ENCODE peak calls at places on chromosomes 2 and 18, in four cellular contexts. W is stomach, Y is spleen, K is IMR-90. V is an unnamed sample. For H3K4me1, the result is how much of the 10 kb centered on the place peaks cover.

GRCh38 chr2:120180066-120180465 is 43.1 kb downstream of the TMEM185B start:
- DNase-seq in W (no peak), Y (no peak), K (no peak), V (no peak)

GRCh38 chr2:118668431-118669424 is 178.7 kb downstream of the EN1 start:
- DNase-seq in W (no peak), Y (no peak), K (peak), V (no peak)

GRCh38 chr18:8980496-8981402 is 121.8 kb upstream of the NDUFV2 start:
- DNase-seq in W (no peak), Y (no peak), K (no peak), V (no peak)

GRCh38 chr2:8382485-8382884 is 299.4 kb upstream of the ID2 start:
- DNase-seq in W (no peak), Y (no peak), K (no peak), V (no peak)

GRCh38 chr2:8546319-8547283 is 135.3 kb upstream of the ID2 start:
- DNase-seq in W (peak), Y (peak), K (no peak), V (no peak)

GRCh38 chr2:19538411-19538963 is 180.1 kb upstream of the OSR1 start:
- DNase-seq in W (peak), Y (no peak), K (peak), V (peak)

GRCh38 chr2:203650860-203651613 is 55.4 kb upstream of the CD28 start:
- DNase-seq in W (peak), Y (no peak), K (peak), V (peak)

GRCh38 chr2:112685167-112685884 is 35.5 kb upstream of the NT5DC4 start:
- DNase-seq in W (no peak), Y (no peak), K (no peak), V (no peak)

GRCh38 chr18:74139414-74139813 is 8.2 kb downstream of the FBXO15 start:
- DNase-seq in W (no peak), Y (no peak), K (peak), V (no peak)

GRCh38 chr18:72868666-72869661 is 1.2 kb upstream of the NETO1 start:
- DNase-seq in W (no peak), Y (peak), K (no peak), V (no peak)

GRCh38 chr2:240568678-240569522 is 616 bp downstream of the RNPEPL1 start:
- DNase-seq in W (peak), Y (peak), K (peak), V (peak)

GRCh38 chr2:125564471-125564870 is 1091.5 kb upstream of the GYPC start:
- DNase-seq in W (no peak), Y (no peak), K (no peak), V (no peak)

GRCh38 chr2:106161938-106162814 is 31.9 kb downstream of the UXS1 start:
- DNase-seq in W (peak), Y (no peak), K (no peak), V (no peak)

GRCh38 chr2:428591-428990 is 140.7 kb upstream of the ALKAL2 start:
- DNase-seq in W (no peak), Y (peak), K (no peak), V (no peak)

GRCh38 chr18:12031836-12032235 is 50.5 kb downstream of the IMPA2 start:
- DNase-seq in W (no peak), Y (no peak), K (peak), V (peak)

GRCh38 chr2:191864623-191865521 is 18.0 kb upstream of the CAVIN2 start:
- DNase-seq in W (no peak), Y (no peak), K (peak), V (no peak)

GRCh38 chr18:44733754-44734465 is 53.2 kb downstream of the SETBP1 start:
- DNase-seq in W (no peak), Y (no peak), K (peak), V (no peak)

GRCh38 chr18:44731160-44731865 is 50.6 kb downstream of the SETBP1 start:
- DNase-seq in W (no peak), Y (no peak), K (no peak), V (no peak)

GRCh38 chr18:44733069-44733753 is 52.5 kb downstream of the SETBP1 start:
- DNase-seq in W (no peak), Y (no peak), K (peak), V (no peak)

GRCh38 chr18:44731866-44732555 is 51.3 kb downstream of the SETBP1 start:
- DNase-seq in W (no peak), Y (no peak), K (peak), V (no peak)

DNA sequence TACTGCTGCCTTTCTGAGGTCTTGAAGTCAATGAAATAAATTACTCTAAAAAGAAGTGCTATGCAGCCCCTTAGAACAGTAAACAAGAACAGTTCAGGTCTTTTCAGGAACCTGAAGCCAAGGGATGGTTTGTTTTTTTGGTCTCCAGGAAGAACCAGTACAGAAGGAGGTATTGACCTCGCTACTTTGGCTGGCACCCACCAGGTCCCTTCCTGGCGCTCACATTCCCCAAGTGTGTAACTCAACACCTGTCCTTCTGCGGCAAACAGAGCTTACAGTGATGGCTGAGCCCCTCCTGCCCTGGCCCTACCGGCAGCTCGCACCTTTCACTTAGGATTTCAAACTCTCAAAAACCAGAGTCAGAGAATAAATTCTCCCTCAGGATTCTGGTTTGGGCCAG is 51.9 kb downstream of the SETBP1 start:
- DNase-seq in W (no peak), Y (no peak), K (no peak), V (no peak)
- H3K4me1 ChIP-seq in W (under half), Y (under half), K (under half), V (under half)

GRCh38 chr2:109186656-109187250 is 57.7 kb downstream of the SH3RF3 start:
- DNase-seq in W (no peak), Y (no peak), K (no peak), V (no peak)

GRCh38 chr2:109188485-109188868 is 59.5 kb downstream of the SH3RF3 start:
- DNase-seq in W (no peak), Y (no peak), K (no peak), V (no peak)

GRCh38 chr2:109188924-109189323 is 59.9 kb downstream of the SH3RF3 start:
- DNase-seq in W (no peak), Y (no peak), K (no peak), V (no peak)

GRCh38 chr2:109187711-109188484 is 58.9 kb downstream of the SH3RF3 start:
- DNase-seq in W (no peak), Y (no peak), K (no peak), V (no peak)

DNA sequence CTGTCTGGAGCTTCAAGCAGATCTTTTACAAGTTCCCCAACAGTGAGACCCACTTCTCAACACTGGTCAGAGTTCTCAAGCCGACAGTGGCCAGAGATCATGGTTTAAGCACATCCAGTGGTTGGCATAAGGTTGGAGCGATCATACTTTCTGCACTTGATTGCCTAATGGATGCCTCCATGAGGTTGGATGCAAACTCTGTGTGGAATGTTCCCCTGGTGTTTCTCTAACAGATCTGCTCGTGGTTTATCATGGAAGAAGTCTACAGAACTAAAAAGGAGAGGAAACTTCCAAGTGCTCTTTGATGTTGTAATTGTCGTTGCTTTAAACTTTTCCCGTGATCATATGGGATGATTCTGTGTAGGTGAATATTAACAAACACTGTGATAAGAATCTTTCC is 60.7 kb downstream of the SH3RF3 start:
- DNase-seq in W (no peak), Y (no peak), K (no peak), V (no peak)
- H3K27ac ChIP-seq in W (no peak), Y (no peak), K (no peak), V (no peak)

GRCh38 chr2:26970244-26970927 is at the start of gene MAPRE3:
- DNase-seq in W (peak), Y (peak), K (peak), V (peak)
- TF ChIP-seq POLR2A in W (no peak), Y (no peak), K (peak), V (no peak)

GRCh38 chr2:98800330-98801064 is 69.6 kb upstream of the MGAT4A start:
- DNase-seq in W (peak), Y (no peak), K (no peak), V (no peak)

GRCh38 chr2:98801286-98801685 is 70.4 kb upstream of the MGAT4A start:
- DNase-seq in W (no peak), Y (no peak), K (no peak), V (no peak)

GRCh38 chr2:98803747-98804650 is 73.1 kb upstream of the MGAT4A start:
- DNase-seq in W (no peak), Y (no peak), K (no peak), V (no peak)

GRCh38 chr2:98801930-98802329 is 71.0 kb upstream of the MGAT4A start:
- DNase-seq in W (no peak), Y (no peak), K (no peak), V (no peak)

DNA sequence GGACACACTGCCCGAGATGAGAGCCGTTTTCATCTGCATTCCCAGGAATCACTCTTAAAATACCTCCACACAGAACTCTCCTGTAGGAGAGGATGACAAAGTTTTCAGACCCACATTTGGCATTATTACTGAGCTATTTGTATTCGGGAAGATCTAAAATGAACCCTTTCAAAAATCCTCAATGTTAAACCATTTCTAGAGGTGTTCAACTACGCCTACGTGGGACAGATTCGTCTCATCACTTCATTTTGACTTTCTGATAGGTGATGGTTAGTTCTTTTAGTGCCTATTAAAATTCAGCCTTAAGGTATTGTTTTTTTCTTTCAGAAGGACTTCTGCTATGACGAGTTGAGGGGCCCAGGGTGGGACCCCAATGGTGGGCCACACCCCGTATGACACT is 71.4 kb upstream of the MGAT4A start:
- DNase-seq in W (no peak), Y (no peak), K (no peak), V (no peak)
- H3K4me1 ChIP-seq in W (under half), Y (under half), K (under half), V (under half)

DNA sequence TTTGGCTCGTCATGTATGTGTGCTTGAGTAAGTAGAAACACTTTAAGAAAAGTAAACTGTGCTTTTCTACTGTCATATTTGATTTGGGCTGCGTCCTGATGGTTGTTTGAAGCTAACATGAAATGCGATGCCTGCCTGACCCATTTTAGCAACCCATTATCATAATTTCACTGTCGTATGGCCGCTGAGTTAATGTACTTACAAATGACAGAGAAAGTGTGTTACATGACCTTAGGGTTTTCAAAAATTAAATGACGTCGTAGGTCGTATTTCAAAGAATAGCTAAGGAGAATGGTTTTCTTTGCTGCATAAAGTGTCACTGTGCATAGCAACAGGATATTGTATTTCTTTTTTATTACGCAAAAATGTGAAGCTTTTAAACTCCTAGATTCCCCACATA is 54.7 kb downstream of the TSHZ1 start:
- DNase-seq in W (no peak), Y (no peak), K (peak), V (no peak)
- H3K27ac ChIP-seq in W (no peak), Y (no peak), K (no peak), V (no peak)

GRCh38 chr18:61655630-61656029 is 237.2 kb downstream of the RNF152 start:
- DNase-seq in W (no peak), Y (no peak), K (no peak), V (no peak)
- TF ChIP-seq POLR2A in W (no peak), Y (no peak), K (no peak), V (no peak)

GRCh38 chr2:157305713-157306110 is 19.9 kb downstream of the ERMN start:
- DNase-seq in W (no peak), Y (no peak), K (peak), V (no peak)
- H3K4me1 ChIP-seq in W (under half), Y (under half), K (under half), V (under half)

DNA sequence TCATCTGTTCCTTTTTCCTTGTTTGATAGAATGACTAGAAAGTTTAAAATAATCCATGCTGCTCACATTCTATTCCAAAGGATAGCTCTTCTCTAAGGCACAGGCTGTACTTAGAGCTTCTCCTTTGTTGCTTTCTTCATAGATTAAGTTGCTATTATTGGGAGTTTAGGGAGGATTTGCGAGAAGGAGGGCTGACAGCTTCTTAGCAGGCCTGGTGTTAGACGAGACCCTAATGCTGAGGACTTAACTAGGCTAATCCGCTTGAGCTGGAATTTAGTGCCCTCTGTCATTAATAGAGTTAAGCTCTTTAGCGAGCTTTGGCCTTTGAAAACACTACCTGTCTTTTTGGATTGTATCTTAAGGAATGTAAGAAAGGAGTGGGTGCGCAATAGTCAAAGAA is 81.3 kb downstream of the MOGAT1 start:
- DNase-seq in W (no peak), Y (no peak), K (no peak), V (no peak)
- H3K27ac ChIP-seq in W (peak), Y (no peak), K (peak), V (peak)

GRCh38 chr2:42168459-42169099 is 574 bp upstream of the EML4 start:
- DNase-seq in W (no peak), Y (no peak), K (no peak), V (no peak)

GRCh38 chr2:42167458-42167857 is 1.7 kb upstream of the EML4 start:
- DNase-seq in W (no peak), Y (no peak), K (no peak), V (no peak)

GRCh38 chr2:42170619-42171395 is 1.7 kb downstream of the EML4 start:
- DNase-seq in W (no peak), Y (no peak), K (no peak), V (no peak)

GRCh38 chr2:42169869-42170465 is 814 bp downstream of the EML4 start:
- DNase-seq in W (no peak), Y (no peak), K (peak), V (no peak)

GRCh38 chr2:42169100-42169868 is at the start of gene EML4:
- DNase-seq in W (peak), Y (peak), K (peak), V (peak)
- TF ChIP-seq POLR2A in W (peak), Y (no peak), K (peak), V (peak)

GRCh38 chr2:64649013-64649484 is 4.7 kb downstream of the SERTAD2 start:
- DNase-seq in W (peak), Y (no peak), K (no peak), V (no peak)

GRCh38 chr2:64650722-64651338 is 2.9 kb downstream of the SERTAD2 start:
- DNase-seq in W (peak), Y (no peak), K (no peak), V (no peak)

GRCh38 chr2:64650257-64650656 is 3.5 kb downstream of the SERTAD2 start:
- DNase-seq in W (no peak), Y (no peak), K (no peak), V (no peak)

GRCh38 chr2:64651590-64651989 is 2.1 kb downstream of the SERTAD2 start:
- DNase-seq in W (no peak), Y (no peak), K (no peak), V (no peak)

DNA sequence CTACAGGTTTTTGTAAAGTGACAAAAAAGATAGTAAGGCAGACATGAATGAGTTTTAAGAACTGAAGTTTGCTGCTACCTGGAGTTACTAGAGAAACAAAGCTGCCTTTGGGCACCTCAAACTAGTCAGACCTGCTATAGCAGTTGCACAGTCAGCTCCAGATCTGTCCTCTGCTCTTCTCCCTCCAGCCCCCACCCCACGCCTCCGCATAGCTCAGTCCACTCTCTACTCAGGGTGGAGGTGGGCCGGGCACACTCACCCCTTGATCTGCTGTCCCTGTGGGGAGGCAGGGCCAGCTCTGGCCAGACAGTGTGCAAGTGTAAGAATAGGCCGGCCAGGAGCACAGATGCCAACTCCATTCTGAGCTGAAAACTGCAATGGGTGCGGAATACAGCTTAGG is 4.1 kb downstream of the SERTAD2 start:
- DNase-seq in W (peak), Y (no peak), K (no peak), V (no peak)
- H3K4me1 ChIP-seq in W (under half), Y (half or more), K (under half), V (under half)

V was measured in tibial nerve.